ENCODE peak calls at places on chromosomes 4 and X, in four cellular contexts. W, Y, B and J are unnamed samples.

GRCh38 chrX:9390693-9391368 is 74.0 kb upstream of the TBL1X start:
- DNase-seq in W (no peak), Y (no peak), B (no peak), J (no peak)

GRCh38 chr4:108008721-108009120 is 19.0 kb downstream of the HADH start:
- DNase-seq in B (no peak), W (peak; percentile 31), Y (no peak), J (no peak)

GRCh38 chr4:78166582-78166981 is 109.5 kb downstream of the FRAS1 start:
- DNase-seq in Y (no peak), W (no peak), B (no peak), J (no peak)

GRCh38 chr4:108142870-108143269 is 25.9 kb downstream of the LEF1 start:
- DNase-seq in B (no peak), Y (no peak), W (no peak), J (no peak)

GRCh38 chr4:145320269-145320668 is 139.9 kb upstream of the OTUD4 start:
- DNase-seq in W (no peak), B (no peak), Y (no peak), J (no peak)

GRCh38 chr4:168551211-168551610 is 54.4 kb downstream of the PALLD start:
- DNase-seq in W (no peak), B (no peak), Y (no peak), J (no peak)

GRCh38 chr4:75698162-75698962 is 25.2 kb upstream of the G3BP2 start:
- DNase-seq in Y (no peak), B (peak; percentile 66), W (peak; percentile 73), J (no peak)

GRCh38 chr4:141346144-141346543 is 125.4 kb downstream of the ZNF330 start:
- DNase-seq in W (peak; percentile 10), B (no peak), Y (peak; percentile 35), J (no peak)

GRCh38 chr4:39614487-39615162 is 24.0 kb downstream of the SMIM14 start:
- DNase-seq in B (no peak), Y (no peak), W (no peak), J (no peak)

GRCh38 chr4:106659386-106659785 is 290.8 kb upstream of the GIMD1 start:
- DNase-seq in W (peak; percentile 41), B (no peak), Y (no peak), J (no peak)

GRCh38 chr4:155944516-155944915 is 9.2 kb downstream of the CTSO start:
- DNase-seq in B (no peak), Y (no peak), W (no peak), J (no peak)

GRCh38 chr4:23476514-23477090 is 413.2 kb downstream of the PPARGC1A start:
- DNase-seq in Y (no peak), B (no peak), W (no peak), J (no peak)

GRCh38 chr4:169128902-169129301 is 118.8 kb upstream of the CBR4 start:
- DNase-seq in Y (no peak), W (no peak), B (no peak), J (no peak)

GRCh38 chr4:70705146-70705855 is 16.5 kb upstream of the RUFY3 start:
- DNase-seq in B (no peak), W (peak; percentile 36), Y (peak; percentile 86), J (peak; percentile 67)

GRCh38 chr4:6727943-6728250 is 11.9 kb downstream of the BLOC1S4 start:
- DNase-seq in Y (no peak), B (no peak), W (no peak), J (no peak)

GRCh38 chr4:67687639-67688038 is 13.3 kb downstream of the UBA6 start:
- DNase-seq in B (no peak), W (no peak), Y (no peak), J (no peak)

GRCh38 chr4:100649478-100649877 is 131.7 kb upstream of the EMCN start:
- DNase-seq in W (no peak), Y (no peak), B (no peak), J (no peak)

GRCh38 chr4:112270643-112271484 is 14.8 kb downstream of the TIFA start:
- DNase-seq in Y (no peak), W (peak; percentile 44), B (no peak), J (no peak)

GRCh38 chr4:136920092-136920491 is 612.2 kb downstream of the PCDH18 start:
- DNase-seq in W (no peak), Y (no peak), B (no peak), J (no peak)
- TF ChIP-seq POLR2AphosphoS5 in W (no peak), Y (no peak), B (no peak), J (no peak)

GRCh38 chr4:4334798-4335520 is 44.9 kb downstream of the ZBTB49 start:
- DNase-seq in W (peak; percentile 63), Y (peak; percentile 55), B (no peak), J (peak; percentile 48)
- TF ChIP-seq SPI1 in W (no peak), Y (no peak), B (no peak), J (no peak)

GRCh38 chr4:158523990-158524545 is 2.4 kb downstream of the RXFP1 start:
- DNase-seq in W (no peak), B (no peak), Y (no peak), J (no peak)
- TF ChIP-seq POLR2AphosphoS5 in W (no peak), B (no peak), Y (no peak), J (no peak)

GRCh38 chrX:19332983-19333382 is 10.7 kb upstream of the PDHA1 start:
- DNase-seq in B (no peak), Y (no peak), W (no peak), J (no peak)

DNA sequence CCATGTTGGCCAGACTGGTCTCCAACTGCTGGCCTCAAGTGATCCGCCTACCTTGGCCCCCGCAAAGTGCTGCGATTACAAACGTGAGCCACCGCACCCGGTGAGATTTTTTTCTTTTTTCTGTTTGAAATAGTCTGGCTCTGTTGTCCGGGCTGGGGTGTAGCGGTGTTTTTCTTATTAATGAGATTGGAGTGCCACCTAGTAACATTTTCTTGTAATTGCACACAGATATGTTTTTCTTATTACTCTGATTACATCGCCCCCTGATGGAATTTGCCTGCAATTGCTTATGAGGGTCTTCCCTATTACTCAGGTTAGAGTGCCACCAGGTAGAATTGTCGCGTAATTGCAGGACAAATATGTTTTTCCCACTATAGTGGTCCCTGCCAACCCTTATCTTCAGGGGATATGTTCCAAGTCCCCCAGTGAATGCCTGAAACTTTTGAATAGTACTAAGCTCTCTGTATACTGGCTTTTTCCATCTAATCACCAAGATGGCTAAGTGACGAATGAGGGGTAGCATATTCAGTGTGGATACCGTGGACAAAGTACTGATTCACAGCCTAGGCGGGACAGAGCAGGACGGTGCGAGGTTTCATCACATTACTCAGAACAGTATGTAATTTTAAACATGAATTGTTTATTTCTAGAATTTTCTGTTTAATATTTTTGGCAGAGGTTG is 8.6 kb upstream of the PDHA1 start:
- DNase-seq in Y (peak; percentile 52), B (peak; percentile 15), W (peak; percentile 64), J (no peak)
- TF ChIP-seq SPI1 in Y (no peak), B (no peak), W (no peak), J (no peak)

DNA sequence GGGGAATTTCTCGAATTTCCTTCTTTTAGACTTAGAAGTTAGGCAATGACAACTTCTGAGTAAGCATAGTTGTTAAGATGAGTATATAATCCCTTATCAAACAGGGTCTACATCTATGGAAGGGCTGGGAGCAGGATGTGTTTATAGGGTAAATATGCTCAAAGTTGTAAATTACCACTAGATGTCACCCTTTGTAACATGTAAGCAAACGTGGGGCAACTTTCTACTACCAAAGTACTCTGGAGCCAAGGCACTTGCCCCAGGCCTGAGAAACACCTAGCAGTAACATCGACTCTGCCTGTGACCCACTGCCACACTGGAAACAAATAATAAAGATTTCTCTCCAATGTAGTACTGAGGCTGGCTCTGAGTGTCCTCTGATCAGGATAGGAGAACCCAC is 444.6 kb downstream of the IQCM start:
- DNase-seq in W (peak; percentile 2), B (no peak), Y (no peak), J (peak; percentile 0)
- TF ChIP-seq POLR2AphosphoS5 in W (no peak), B (no peak), Y (no peak), J (no peak)

GRCh38 chr4:129387666-129388065 is 291.7 kb downstream of the C4orf33 start:
- DNase-seq in B (no peak), W (no peak), Y (no peak), J (no peak)
- TF ChIP-seq SPI1 in B (no peak), W (no peak), Y (no peak), J (no peak)

DNA sequence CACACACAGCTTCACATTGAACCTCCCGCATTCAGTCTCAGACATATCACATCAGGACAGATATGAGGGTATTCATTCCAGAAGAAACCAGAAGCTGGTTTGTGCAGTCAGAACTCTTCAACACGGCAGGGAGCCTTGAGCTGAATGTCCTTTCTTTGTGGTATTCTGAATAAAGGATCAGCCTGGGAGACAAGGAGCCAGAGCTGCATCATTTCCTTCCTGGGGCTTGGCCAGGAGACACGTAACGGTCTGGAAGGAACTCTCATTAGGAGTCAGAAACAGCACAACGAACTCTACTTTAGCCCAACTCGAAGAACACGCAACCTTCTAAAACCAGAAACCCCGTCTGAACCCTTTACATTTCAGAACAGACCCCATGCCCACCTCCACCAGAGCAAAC is 46.4 kb downstream of the KDR start:
- DNase-seq in B (no peak), W (no peak), Y (no peak), J (no peak)
- TF ChIP-seq POLR2AphosphoS5 in B (no peak), W (no peak), Y (no peak), J (no peak)

GRCh38 chr4:80963051-80963450 is 67.5 kb upstream of the BMP3 start:
- DNase-seq in W (no peak), Y (no peak), B (no peak), J (no peak)

DNA sequence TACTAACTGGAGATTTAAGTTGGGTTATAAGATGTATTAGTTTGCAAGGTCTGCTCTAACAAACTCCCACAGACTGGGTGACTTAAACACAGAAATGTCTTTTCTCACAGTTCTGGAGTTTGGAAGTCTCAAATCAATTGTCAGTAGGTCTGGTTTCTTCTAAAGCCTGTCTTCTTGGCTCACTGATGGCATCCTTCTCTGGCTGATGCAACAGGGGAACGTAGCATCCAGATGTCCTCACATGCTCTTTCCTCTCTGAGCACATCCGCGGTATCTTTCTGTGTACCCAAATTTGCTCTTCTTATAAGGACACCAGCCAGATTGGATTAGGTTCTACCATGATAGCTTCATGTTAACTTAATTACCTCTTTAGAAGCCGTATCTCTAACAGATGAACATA is 63.2 kb upstream of the BMP3 start:
- DNase-seq in Y (no peak), W (no peak), B (no peak), J (no peak)
- TF ChIP-seq SPI1 in Y (no peak), W (no peak), B (no peak), J (no peak)

DNA sequence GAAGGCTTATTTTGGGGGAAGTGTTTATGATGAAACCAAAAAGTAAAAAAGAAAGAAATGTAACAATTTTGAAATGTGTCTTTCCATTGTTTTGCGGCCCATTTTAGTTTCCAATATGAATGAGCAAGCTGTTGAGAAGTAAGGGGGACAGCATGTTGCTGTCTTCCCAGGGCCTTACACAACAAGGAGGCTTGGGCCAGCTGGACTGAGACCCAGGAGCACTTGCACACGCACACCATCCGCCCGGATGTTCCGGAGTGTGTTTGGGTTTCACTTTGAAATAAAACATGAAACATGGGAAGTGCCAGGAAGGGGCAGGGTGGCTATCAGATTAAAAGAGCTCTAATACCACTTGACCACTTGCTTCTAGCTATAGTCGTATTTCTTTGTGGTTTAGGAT is 144.3 kb downstream of the NHS start:
- DNase-seq in Y (no peak), W (no peak), B (no peak), J (no peak)
- TF ChIP-seq POLR2AphosphoS5 in Y (no peak), W (no peak), B (no peak), J (no peak)

GRCh38 chrX:120120223-120120622 is 4.5 kb upstream of the RHOXF1 start:
- DNase-seq in B (no peak), Y (no peak), W (no peak), J (no peak)
- TF ChIP-seq SPI1 in B (no peak), Y (no peak), W (no peak), J (no peak)